ENCODE peak calls at places on chromosome 18, in four cellular contexts. V, J, U and K are unnamed samples.

GRCh38 chr18:55079481-55080350 is 120.5 kb upstream of the CCDC68 start:
- DNase-seq in U (no peak), V (no peak), J (no peak), K (no peak)

GRCh38 chr18:35938562-35938961 is 33.9 kb upstream of the RMP24 start:
- DNase-seq in V (no peak), J (no peak), U (no peak), K (no peak)

GRCh38 chr18:78514910-78515670 is 464.5 kb upstream of the SALL3 start:
- DNase-seq in J (no peak), V (no peak), U (no peak), K (no peak)

GRCh38 chr18:59085797-59086196 is 53.9 kb upstream of the SEC11C start:
- DNase-seq in V (no peak), J (no peak), U (no peak), K (no peak)

GRCh38 chr18:54392621-54393023 is 34.9 kb downstream of the C18orf54 start:
- DNase-seq in J (peak), U (no peak), V (no peak), K (peak)

GRCh38 chr18:24181806-24182205 is 42.9 kb downstream of the CABYR start:
- DNase-seq in J (no peak), V (no peak), U (peak), K (no peak)

GRCh38 chr18:6600667-6601066 is 128.8 kb upstream of the ARHGAP28 start:
- DNase-seq in V (no peak), J (no peak), U (no peak), K (no peak)

GRCh38 chr18:1133541-1133940 is 228.9 kb downstream of the ADCYAP1 start:
- DNase-seq in U (no peak), V (no peak), J (no peak), K (no peak)

GRCh38 chr18:60162390-60162789 is 210.2 kb downstream of the MC4R start:
- DNase-seq in J (no peak), V (no peak), U (no peak), K (no peak)

GRCh38 chr18:73124165-73124564 is 256.4 kb upstream of the NETO1 start:
- DNase-seq in J (no peak), U (no peak), V (no peak), K (no peak)

GRCh38 chr18:32553640-32554039 is 83.0 kb upstream of the GAREM1 start:
- DNase-seq in J (no peak), U (no peak), V (no peak), K (no peak)

GRCh38 chr18:77248873-77249582 is 620 bp upstream of the GALR1 start:
- DNase-seq in V (no peak), U (no peak), J (no peak), K (no peak)

GRCh38 chr18:60383865-60384264 is 11.3 kb upstream of the MC4R start:
- DNase-seq in U (no peak), J (no peak), V (no peak), K (no peak)

GRCh38 chr18:2699001-2699400 is 43.5 kb downstream of the SMCHD1 start:
- DNase-seq in V (no peak), J (no peak), U (no peak), K (no peak)

GRCh38 chr18:58087928-58088722 is 44.1 kb downstream of the NEDD4L start:
- DNase-seq in V (no peak), U (no peak), J (no peak), K (no peak)

GRCh38 chr18:58132595-58133191 is 88.7 kb downstream of the NEDD4L start:
- DNase-seq in V (no peak), U (no peak), J (no peak), K (no peak)

GRCh38 chr18:23573948-23574431 is 12.3 kb downstream of the NPC1 start:
- DNase-seq in V (no peak), J (no peak), U (no peak), K (no peak)

GRCh38 chr18:31723998-31724711 is 36.5 kb downstream of the SLC25A52 start:
- DNase-seq in J (peak), V (no peak), U (no peak), K (peak)

GRCh38 chr18:23972416-23972815 is 42.1 kb upstream of the TTC39C start:
- DNase-seq in V (no peak), J (peak), U (no peak), K (peak)

GRCh38 chr18:58232674-58233073 is 188.6 kb downstream of the NEDD4L start:
- DNase-seq in V (no peak), U (no peak), J (no peak), K (no peak)

GRCh38 chr18:3104190-3105054 is 91.5 kb upstream of the LPIN2 start:
- DNase-seq in J (no peak), V (no peak), U (no peak), K (no peak)

GRCh38 chr18:5515007-5515744 is 28.6 kb downstream of the EPB41L3 start:
- DNase-seq in U (no peak), V (no peak), J (no peak), K (no peak)

GRCh38 chr18:79916546-79917350 is 34.7 kb downstream of the SLC66A2 start:
- DNase-seq in U (no peak), J (peak), V (peak), K (no peak)

GRCh38 chr18:13809025-13809384 is 14.9 kb upstream of the MC5R start:
- DNase-seq in J (no peak), U (no peak), V (no peak), K (no peak)

GRCh38 chr18:13621886-13622619 is 104.3 kb downstream of the FAM210A start:
- DNase-seq in J (no peak), V (no peak), U (no peak), K (no peak)

GRCh38 chr18:58541137-58541788 is 87.6 kb downstream of the ALPK2 start:
- DNase-seq in V (no peak), U (no peak), J (no peak), K (no peak)

GRCh38 chr18:73150199-73150598 is 282.4 kb upstream of the NETO1 start:
- DNase-seq in U (no peak), V (no peak), J (no peak), K (no peak)

GRCh38 chr18:54806526-54806925 is 21.8 kb upstream of the RAB27B start:
- DNase-seq in V (no peak), J (no peak), U (no peak), K (no peak)

GRCh38 chr18:74073957-74074356 is 73.7 kb downstream of the FBXO15 start:
- DNase-seq in U (no peak), J (no peak), V (no peak), K (no peak)

GRCh38 chr18:3452750-3453539 is 3.0 kb downstream of the TGIF1 start:
- DNase-seq in J (no peak), V (no peak), U (no peak), K (no peak)

GRCh38 chr18:39742015-39742466 is 2176.4 kb upstream of the CELF4 start:
- DNase-seq in V (no peak), U (no peak), J (no peak), K (no peak)

GRCh38 chr18:3885209-3885792 is 435.3 kb downstream of the TGIF1 start:
- DNase-seq in V (no peak), J (peak), U (no peak), K (no peak)

GRCh38 chr18:76823166-76823539 is 796 bp downstream of the ZNF236 start:
- DNase-seq in J (no peak), V (no peak), U (no peak), K (no peak)

GRCh38 chr18:80175451-80176235 is 66.6 kb downstream of the ADNP2 start:
- DNase-seq in U (no peak), J (no peak), V (no peak), K (no peak)

GRCh38 chr18:10851824-10852225 is 297.5 kb downstream of the PIEZO2 start:
- DNase-seq in J (peak), V (no peak), U (no peak), K (peak)

GRCh38 chr18:74804677-74805076 is 207.0 kb downstream of the ZNF407 start:
- DNase-seq in V (no peak), U (no peak), J (no peak), K (no peak)

GRCh38 chr18:901769-902168 is 2.9 kb upstream of the ADCYAP1 start:
- DNase-seq in U (no peak), V (no peak), J (no peak), K (no peak)

GRCh38 chr18:4106407-4107033 is 348.6 kb downstream of the DLGAP1 start:
- DNase-seq in U (peak), J (peak), V (peak), K (peak)

GRCh38 chr18:63679820-63680606 is 18.3 kb upstream of the SERPINB3 start:
- DNase-seq in V (no peak), J (no peak), U (no peak), K (no peak)
- TF ChIP-seq CTCF in V (no peak), J (no peak), U (no peak), K (no peak)

GRCh38 chr18:26510337-26510736 is 38.0 kb downstream of the KCTD1 start:
- DNase-seq in J (no peak), V (no peak), U (no peak), K (no peak)

GRCh38 chr18:26503382-26503781 is 45.0 kb downstream of the KCTD1 start:
- DNase-seq in U (no peak), J (no peak), V (no peak), K (no peak)

GRCh38 chr18:26502834-26503233 is 45.5 kb downstream of the KCTD1 start:
- DNase-seq in U (no peak), V (no peak), J (no peak), K (no peak)

GRCh38 chr18:26504831-26505230 is 43.5 kb downstream of the KCTD1 start:
- DNase-seq in U (no peak), V (no peak), J (no peak), K (no peak)

GRCh38 chr18:26506012-26506411 is 42.3 kb downstream of the KCTD1 start:
- DNase-seq in V (no peak), J (no peak), U (no peak), K (no peak)
- TF ChIP-seq CTCF in V (no peak), J (no peak), U (no peak), K (no peak)

GRCh38 chr18:12329125-12329698 is 21.2 kb downstream of the TUBB6 start:
- DNase-seq in J (no peak), U (no peak), V (no peak), K (no peak)

GRCh38 chr18:12325726-12326245 is 17.7 kb downstream of the TUBB6 start:
- DNase-seq in V (no peak), U (no peak), J (no peak), K (no peak)

GRCh38 chr18:12326711-12327460 is 18.8 kb downstream of the TUBB6 start:
- DNase-seq in U (no peak), J (no peak), V (no peak), K (no peak)

GRCh38 chr18:12327510-12328178 is 19.6 kb downstream of the TUBB6 start:
- DNase-seq in U (no peak), J (peak), V (no peak), K (peak)

GRCh38 chr18:12328179-12328823 is 20.3 kb downstream of the TUBB6 start:
- DNase-seq in V (no peak), J (no peak), U (no peak), K (no peak)
- TF ChIP-seq CTCF in V (peak), J (no peak), U (no peak), K (no peak)

DNA sequence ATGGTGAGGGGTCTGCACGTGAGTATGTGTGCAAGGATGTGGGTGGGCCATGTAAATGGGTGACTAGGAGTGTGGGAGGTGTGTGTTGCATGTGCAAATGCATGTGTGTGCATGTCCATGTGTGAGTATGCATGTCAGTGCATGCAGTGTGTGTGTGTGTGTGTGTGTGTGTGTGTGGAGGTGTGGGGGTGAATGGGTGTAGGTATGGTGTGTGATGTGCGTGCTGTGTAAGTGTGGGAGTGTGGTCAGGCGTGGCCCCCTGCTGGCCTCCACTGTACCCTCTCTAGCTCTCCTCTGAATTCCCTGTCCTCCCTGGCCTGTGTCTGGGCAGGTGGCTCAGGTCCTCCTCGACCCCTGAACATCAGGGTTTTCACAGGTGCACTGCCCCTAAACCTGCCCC is 230.3 kb downstream of the CELF4 start:
- DNase-seq in J (no peak), V (no peak), U (no peak), K (no peak)
- TF ChIP-seq CTCF in J (no peak), V (peak), U (peak), K (no peak)

GRCh38 chr18:56672981-56673380 is 21.8 kb downstream of the WDR7 start:
- DNase-seq in U (no peak), V (no peak), J (no peak), K (no peak)
- TF ChIP-seq CTCF in U (no peak), V (no peak), J (no peak), K (no peak)

DNA sequence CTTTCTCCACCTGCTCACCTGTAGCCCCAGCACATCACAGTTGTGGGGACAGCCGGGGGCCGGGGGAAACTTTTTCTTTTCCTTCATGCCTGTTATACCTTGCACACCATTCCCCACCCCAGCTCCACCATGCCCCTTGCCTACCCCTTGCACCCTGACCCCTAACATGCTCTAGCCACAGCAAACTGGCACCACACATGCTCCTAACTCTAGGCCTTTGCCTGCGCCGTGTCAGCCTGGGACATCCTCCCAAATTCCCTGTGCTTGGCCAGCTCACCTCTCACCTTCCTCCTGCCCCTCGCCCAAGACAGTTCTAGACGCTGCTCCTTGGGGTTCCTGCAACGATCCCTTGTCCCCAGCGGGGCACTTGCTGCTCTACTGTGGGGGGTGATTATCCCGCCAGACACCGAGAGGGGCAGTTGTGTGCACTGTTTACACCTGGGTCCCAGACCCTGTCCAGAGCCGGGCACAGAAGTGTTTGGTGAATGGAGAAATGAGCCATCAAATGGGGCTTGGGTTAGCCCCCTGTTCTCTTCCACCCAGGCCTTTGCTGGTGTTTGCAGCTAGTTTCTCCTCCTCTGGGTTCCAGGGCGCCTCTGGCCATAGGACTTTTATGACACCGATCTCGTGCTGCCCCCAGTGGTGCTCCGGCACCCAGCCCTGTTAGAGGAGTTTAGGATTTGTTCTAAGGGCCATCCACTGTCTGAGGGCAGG is 129.8 kb downstream of the CTIF start:
- DNase-seq in U (no peak), J (no peak), V (peak), K (no peak)
- TF ChIP-seq CTCF in U (peak), J (no peak), V (peak), K (no peak)